ENCODE peak calls at places on chromosomes 1 and 21, in four cellular contexts. One of them, this sample, is unnamed. For H3K9me3 and H3K4me1, the result is how much of the 10 kb centered on the place peaks cover.

GRCh38 chr1:214446772-214447556 is 104.4 kb downstream of the PTPN14 start:
- DNase-seq in transverse colon: peak
- DNase-seq in heart left ventricle: no peak
- DNase-seq in stomach: peak
- DNase-seq in this sample: peak

GRCh38 chr1:98482611-98483010 is 178.9 kb upstream of the SNX7 start:
- DNase-seq in transverse colon: no peak
- DNase-seq in heart left ventricle: no peak
- DNase-seq in stomach: no peak
- DNase-seq in this sample: no peak

GRCh38 chr1:227774051-227774720 is 39.0 kb downstream of the SNAP47 start:
- DNase-seq in transverse colon: no peak
- DNase-seq in heart left ventricle: no peak
- DNase-seq in stomach: no peak
- DNase-seq in this sample: no peak

GRCh38 chr1:1355376-1355775 is 3.0 kb downstream of the MXRA8 start:
- DNase-seq in transverse colon: no peak
- DNase-seq in heart left ventricle: no peak
- DNase-seq in stomach: peak
- DNase-seq in this sample: no peak

GRCh38 chr1:113784104-113784779 is 25.0 kb upstream of the PHTF1 start:
- DNase-seq in transverse colon: no peak
- DNase-seq in heart left ventricle: no peak
- DNase-seq in stomach: no peak
- DNase-seq in this sample: no peak

GRCh38 chr1:153652795-153653507 is 5.6 kb upstream of the SNAPIN start:
- DNase-seq in transverse colon: no peak
- DNase-seq in heart left ventricle: no peak
- DNase-seq in stomach: no peak
- DNase-seq in this sample: no peak

GRCh38 chr1:205009666-205010065 is 33.3 kb upstream of the CNTN2 start:
- DNase-seq in transverse colon: no peak
- DNase-seq in heart left ventricle: no peak
- DNase-seq in stomach: no peak
- DNase-seq in this sample: no peak

GRCh38 chr1:113035086-113035485 is 37.9 kb upstream of the LRIG2 start:
- DNase-seq in transverse colon: no peak
- DNase-seq in heart left ventricle: no peak
- DNase-seq in stomach: no peak
- DNase-seq in this sample: no peak

GRCh38 chr21:40270134-40270533 is 402.9 kb downstream of the PCP4 start:
- DNase-seq in transverse colon: no peak
- DNase-seq in heart left ventricle: no peak
- DNase-seq in stomach: no peak
- DNase-seq in this sample: no peak

GRCh38 chr1:153428790-153429189 is 12.5 kb downstream of the S100A7A start:
- DNase-seq in transverse colon: no peak
- DNase-seq in heart left ventricle: no peak
- DNase-seq in stomach: no peak
- DNase-seq in this sample: no peak

GRCh38 chr1:19311503-19311930 is 427 bp downstream of the AKR7A2 start:
- DNase-seq in transverse colon: no peak
- DNase-seq in heart left ventricle: no peak
- DNase-seq in stomach: no peak
- DNase-seq in this sample: no peak

GRCh38 chr1:15685820-15686219 is 1.7 kb downstream of the PLEKHM2 start:
- DNase-seq in transverse colon: no peak
- DNase-seq in heart left ventricle: no peak
- DNase-seq in stomach: no peak
- DNase-seq in this sample: no peak

GRCh38 chr1:206518206-206518605 is 10.9 kb downstream of the RASSF5 start:
- DNase-seq in transverse colon: no peak
- DNase-seq in heart left ventricle: no peak
- DNase-seq in stomach: no peak
- DNase-seq in this sample: no peak

GRCh38 chr1:11487196-11487751 is 8.3 kb downstream of the DISP3 start:
- DNase-seq in transverse colon: no peak
- DNase-seq in heart left ventricle: no peak
- DNase-seq in stomach: no peak
- DNase-seq in this sample: no peak

GRCh38 chr1:116446686-116447085 is 73.6 kb downstream of the ATP1A1 start:
- DNase-seq in transverse colon: no peak
- DNase-seq in heart left ventricle: no peak
- DNase-seq in stomach: no peak
- DNase-seq in this sample: no peak

GRCh38 chr1:28104866-28105467 is 16.6 kb upstream of the EYA3 start:
- DNase-seq in transverse colon: peak
- DNase-seq in heart left ventricle: no peak
- DNase-seq in stomach: peak
- DNase-seq in this sample: no peak

GRCh38 chr1:224053456-224053855 is 60.5 kb upstream of the FBXO28 start:
- DNase-seq in transverse colon: no peak
- DNase-seq in heart left ventricle: no peak
- DNase-seq in stomach: no peak
- DNase-seq in this sample: no peak

GRCh38 chr1:224054611-224055010 is 59.3 kb upstream of the FBXO28 start:
- DNase-seq in transverse colon: no peak
- DNase-seq in heart left ventricle: no peak
- DNase-seq in stomach: no peak
- DNase-seq in this sample: no peak

GRCh38 chr1:224051086-224051406 is 62.9 kb upstream of the FBXO28 start:
- DNase-seq in transverse colon: no peak
- DNase-seq in heart left ventricle: no peak
- DNase-seq in stomach: no peak
- DNase-seq in this sample: no peak

GRCh38 chr1:224054012-224054411 is 59.9 kb upstream of the FBXO28 start:
- DNase-seq in transverse colon: no peak
- DNase-seq in heart left ventricle: no peak
- DNase-seq in stomach: no peak
- DNase-seq in this sample: no peak

GRCh38 chr1:224052767-224053166 is 61.1 kb upstream of the FBXO28 start:
- DNase-seq in transverse colon: no peak
- DNase-seq in heart left ventricle: no peak
- DNase-seq in stomach: no peak
- DNase-seq in this sample: no peak
- TF ChIP-seq POLR2A in transverse colon: no peak
- TF ChIP-seq POLR2A in heart left ventricle: no peak
- TF ChIP-seq POLR2A in stomach: no peak
- TF ChIP-seq POLR2A in this sample: no peak

DNA sequence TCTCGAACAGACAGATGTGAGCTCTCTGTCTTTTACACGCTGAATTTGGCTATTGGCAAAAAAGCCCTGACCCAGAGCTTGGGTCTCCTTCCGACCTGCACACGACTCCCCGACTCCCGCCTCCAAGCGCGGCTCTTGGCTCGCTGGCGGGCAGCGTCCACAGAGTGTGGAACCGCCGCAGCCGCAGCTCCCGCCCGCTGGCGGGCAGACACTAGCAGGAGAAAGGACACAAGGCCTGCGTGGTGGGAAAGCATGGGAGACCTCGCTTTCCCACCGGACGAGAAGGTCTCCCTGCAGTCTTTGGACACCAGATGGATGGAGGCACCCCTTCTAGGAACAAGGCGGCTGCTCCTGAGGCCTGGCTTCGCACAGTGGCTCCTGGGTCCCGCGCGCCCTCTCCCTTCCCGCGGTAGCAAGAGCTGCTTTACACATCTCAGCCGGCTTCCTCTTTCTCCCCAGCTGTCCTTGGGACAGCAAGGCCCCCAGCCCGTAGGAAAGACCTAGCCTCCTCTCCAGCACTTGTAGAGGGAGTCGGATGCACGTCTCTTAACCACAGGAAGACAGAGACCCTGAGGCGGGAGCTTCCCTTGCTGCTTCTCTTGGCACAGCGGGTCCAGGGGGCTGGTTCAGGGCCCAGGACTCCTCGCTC is 92.1 kb downstream of the PRKAB2 start:
- DNase-seq in transverse colon: no peak
- DNase-seq in heart left ventricle: no peak
- DNase-seq in stomach: no peak
- DNase-seq in this sample: no peak
- H3K9me3 ChIP-seq in transverse colon: under half
- H3K9me3 ChIP-seq in heart left ventricle: under half
- H3K9me3 ChIP-seq in stomach: under half
- H3K9me3 ChIP-seq in this sample: under half

DNA sequence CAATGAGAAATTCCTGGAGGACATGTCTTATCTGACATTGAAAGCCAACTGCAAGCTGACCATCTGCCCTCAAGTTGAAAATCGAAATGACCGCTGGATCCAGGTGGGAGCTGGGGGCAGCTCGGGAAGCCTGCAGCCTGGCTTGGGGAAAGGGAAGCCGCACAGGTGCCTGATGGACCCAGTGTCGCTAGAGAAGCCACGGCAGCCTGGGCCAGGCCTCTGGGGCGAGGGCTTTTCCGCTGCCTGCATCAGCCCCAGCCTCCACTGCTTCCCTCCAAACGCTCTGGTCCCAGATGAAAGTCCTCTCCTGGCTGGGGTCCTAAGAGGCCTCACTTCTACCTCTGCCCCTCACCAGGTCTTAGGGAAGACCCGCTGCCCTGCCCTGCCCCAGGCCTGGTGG is 18.8 kb upstream of the PADI3 start:
- DNase-seq in transverse colon: no peak
- DNase-seq in heart left ventricle: no peak
- DNase-seq in stomach: no peak
- DNase-seq in this sample: no peak
- H3K4me1 ChIP-seq in transverse colon: under half
- H3K4me1 ChIP-seq in heart left ventricle: under half
- H3K4me1 ChIP-seq in stomach: under half
- H3K4me1 ChIP-seq in this sample: under half

DNA sequence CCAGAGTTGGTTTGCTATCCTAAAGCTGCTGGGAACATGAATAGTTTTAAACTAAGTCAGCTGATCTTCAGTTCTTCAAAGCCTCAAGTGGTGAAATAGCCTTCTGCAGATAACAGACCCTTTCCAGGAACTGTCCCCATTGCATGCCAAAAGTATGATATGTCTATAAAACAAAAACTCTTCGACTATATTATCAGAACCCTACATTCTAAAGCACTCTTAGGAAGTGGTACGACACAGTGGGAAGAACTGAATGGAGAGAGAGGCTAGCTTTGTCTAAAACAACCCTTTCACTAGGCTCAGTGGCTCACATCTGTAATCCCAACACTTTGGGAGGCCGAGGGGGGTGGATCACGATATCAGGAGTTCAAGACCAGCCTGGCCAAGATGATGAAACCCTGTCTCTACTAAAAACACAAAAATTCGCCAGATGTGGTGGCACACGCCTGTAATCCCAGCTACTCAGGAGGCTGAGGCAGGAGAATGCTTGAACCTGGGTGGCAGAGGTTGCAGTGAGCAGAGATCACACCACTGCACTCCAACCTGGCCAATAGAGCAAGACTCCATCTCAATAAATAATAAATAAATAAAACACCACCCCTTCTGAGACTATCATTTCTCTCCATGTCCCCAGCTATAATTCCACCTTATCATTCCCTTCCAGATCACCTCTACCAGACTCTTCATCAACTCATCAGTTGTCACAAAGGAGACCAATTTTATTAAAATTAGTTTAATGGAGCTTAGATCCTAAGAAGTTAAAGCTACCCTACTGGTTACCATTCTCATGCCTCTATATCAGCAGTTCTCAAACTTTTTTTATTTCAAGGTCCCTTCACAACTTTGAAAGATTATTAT is 2.3 kb upstream of the FRRS1 start:
- DNase-seq in transverse colon: no peak
- DNase-seq in heart left ventricle: no peak
- DNase-seq in stomach: no peak
- DNase-seq in this sample: no peak
- TF ChIP-seq POLR2A in transverse colon: no peak
- TF ChIP-seq POLR2A in heart left ventricle: no peak
- TF ChIP-seq POLR2A in stomach: no peak
- TF ChIP-seq POLR2A in this sample: no peak

GRCh38 chr1:4796999-4797375 is 142.6 kb downstream of the AJAP1 start:
- DNase-seq in transverse colon: no peak
- DNase-seq in heart left ventricle: no peak
- DNase-seq in stomach: no peak
- DNase-seq in this sample: no peak
- H3K9me3 ChIP-seq in transverse colon: under half
- H3K9me3 ChIP-seq in heart left ventricle: under half
- H3K9me3 ChIP-seq in stomach: under half
- H3K9me3 ChIP-seq in this sample: under half

GRCh38 chr1:203273869-203274602 is 31.3 kb upstream of the BTG2 start:
- DNase-seq in transverse colon: peak
- DNase-seq in heart left ventricle: peak
- DNase-seq in stomach: peak
- DNase-seq in this sample: peak
- H3K4me1 ChIP-seq in transverse colon: under half
- H3K4me1 ChIP-seq in heart left ventricle: under half
- H3K4me1 ChIP-seq in stomach: half or more
- H3K4me1 ChIP-seq in this sample: under half

GRCh38 chr1:225813250-225813964 is 3.5 kb downstream of the EPHX1 start:
- DNase-seq in transverse colon: peak
- DNase-seq in heart left ventricle: peak
- DNase-seq in stomach: peak
- DNase-seq in this sample: peak

GRCh38 chr1:225812488-225813249 is 2.7 kb downstream of the EPHX1 start:
- DNase-seq in transverse colon: no peak
- DNase-seq in heart left ventricle: no peak
- DNase-seq in stomach: no peak
- DNase-seq in this sample: peak

GRCh38 chr1:225808136-225808535 is 1.8 kb upstream of the EPHX1 start:
- DNase-seq in transverse colon: no peak
- DNase-seq in heart left ventricle: no peak
- DNase-seq in stomach: no peak
- DNase-seq in this sample: no peak

GRCh38 chr1:225811622-225812487 is 1.9 kb downstream of the EPHX1 start:
- DNase-seq in transverse colon: peak
- DNase-seq in heart left ventricle: peak
- DNase-seq in stomach: no peak
- DNase-seq in this sample: no peak

DNA sequence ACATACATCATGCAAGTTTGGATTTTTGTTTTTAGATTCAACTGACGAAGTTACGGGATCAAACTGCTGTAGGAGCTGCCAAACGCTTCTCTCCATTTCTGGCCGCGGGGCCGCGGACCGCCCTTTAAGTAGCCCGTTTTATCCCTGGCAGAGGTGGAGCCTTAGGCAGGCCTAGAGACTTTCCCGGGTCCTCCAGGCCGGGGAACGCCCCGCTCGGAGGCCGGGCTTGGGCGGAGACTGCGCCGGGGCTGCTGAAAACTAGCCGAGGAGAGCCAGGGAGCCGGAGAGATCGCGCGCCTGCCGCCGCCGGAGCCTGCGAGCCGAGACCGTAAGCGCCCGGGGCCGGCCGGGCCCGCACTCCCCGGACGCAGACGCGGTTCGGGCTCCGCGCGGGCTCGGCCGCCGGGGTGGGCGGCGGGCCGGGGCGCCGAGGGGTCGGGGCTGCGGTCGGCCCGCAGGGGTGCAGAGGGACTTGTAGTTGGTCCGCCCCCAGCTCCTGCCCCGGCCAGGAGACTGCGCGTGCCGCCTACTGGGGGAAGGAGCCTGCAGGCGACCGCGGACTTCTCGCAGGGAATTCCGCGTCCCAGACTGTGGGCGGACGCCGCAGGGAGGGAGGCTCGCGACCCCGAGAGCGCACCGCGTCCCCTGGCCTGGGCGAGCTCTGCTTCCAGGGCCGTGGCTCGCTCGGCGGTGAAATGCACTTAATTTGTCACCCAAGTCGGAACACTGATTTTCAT is at the start of gene EPHX1:
- DNase-seq in transverse colon: peak
- DNase-seq in heart left ventricle: peak
- DNase-seq in stomach: peak
- DNase-seq in this sample: peak
- TF ChIP-seq POLR2A in transverse colon: peak
- TF ChIP-seq POLR2A in heart left ventricle: peak
- TF ChIP-seq POLR2A in stomach: no peak
- TF ChIP-seq POLR2A in this sample: peak

GRCh38 chr21:18517905-18518566 is 114.5 kb upstream of the TMPRSS15 start:
- DNase-seq in transverse colon: no peak
- DNase-seq in heart left ventricle: no peak
- DNase-seq in stomach: no peak
- DNase-seq in this sample: no peak
- H3K9me3 ChIP-seq in transverse colon: under half
- H3K9me3 ChIP-seq in heart left ventricle: under half
- H3K9me3 ChIP-seq in stomach: under half
- H3K9me3 ChIP-seq in this sample: under half